ENCODE peak calls at places on chromosomes 13 and 19, in five cellular contexts. M is stimulated activated CD4-positive, alpha-beta T cell treated with anti-CD3 and anti-CD28 coated beads, Interleukin-1b, Interleukin-23, amount 100 ng/mL, for 1 hour; G is PC-3; N is endodermal cell; W is effector CD4-positive, alpha-beta T cell. V is an unnamed sample.

GRCh38 chr13:30408319-30409101 is 13.8 kb upstream of the UBE2L5 start:
- DNase-seq in M (peak), G (peak), N (peak), W (peak), V (peak)

GRCh38 chr19:49403404-49404187 is 15.5 kb downstream of the KASH5 start:
- DNase-seq in N (peak), W (no peak), G (peak), M (no peak), V (no peak)

GRCh38 chr19:27393591-27393990 is 1819.4 kb downstream of the UQCRFS1 start:
- DNase-seq in W (no peak), G (no peak), N (no peak), M (no peak), V (no peak)

GRCh38 chr19:18290250-18291018 is 9.0 kb upstream of the JUND start:
- DNase-seq in G (no peak), M (no peak), W (peak), N (peak), V (peak)

GRCh38 chr13:44685641-44686040 is 109.5 kb upstream of the TSC22D1 start:
- DNase-seq in G (peak), M (no peak), N (no peak), W (no peak), V (no peak)

GRCh38 chr19:44747739-44748425 is 626 bp upstream of the BCL3 start:
- DNase-seq in W (no peak), N (peak), G (peak), M (no peak), V (peak)

GRCh38 chr19:41623360-41623759 is 3.5 kb downstream of the CEACAM4 start:
- DNase-seq in M (no peak), G (no peak), N (no peak), W (no peak), V (no peak)

GRCh38 chr19:58154287-58154678 is 3.7 kb upstream of the ZNF329 start:
- DNase-seq in M (no peak), G (no peak), N (no peak), W (no peak), V (no peak)

GRCh38 chr13:31000889-31001288 is 68.4 kb downstream of the TEX26 start:
- DNase-seq in G (no peak), N (peak), W (no peak), M (no peak), V (no peak)

GRCh38 chr19:39497850-39498261 is 891 bp upstream of the DLL3 start:
- DNase-seq in G (peak), M (no peak), N (peak), W (no peak), V (no peak)

GRCh38 chr19:31252476-31252875 is 96.8 kb downstream of the TSHZ3 start:
- DNase-seq in G (no peak), N (no peak), W (no peak), M (no peak), V (no peak)

GRCh38 chr13:100131863-100132574 is 43.1 kb downstream of the PCCA start:
- DNase-seq in N (no peak), W (no peak), G (peak), M (no peak), V (no peak)

GRCh38 chr13:20796791-20797513 is 23.2 kb upstream of the EEF1AKMT1 start:
- DNase-seq in G (peak), M (no peak), W (no peak), N (no peak), V (no peak)

GRCh38 chr13:99417151-99417820 is 84.0 kb upstream of the TM9SF2 start:
- DNase-seq in G (no peak), M (no peak), N (peak), W (no peak), V (no peak)

GRCh38 chr19:13998426-13998825 is 7.7 kb downstream of the RFX1 start:
- DNase-seq in N (no peak), M (no peak), W (no peak), G (peak), V (no peak)

GRCh38 chr19:1206063-1206732 is 620 bp downstream of the STK11 start:
- DNase-seq in G (no peak), M (no peak), W (no peak), N (peak), V (no peak)

GRCh38 chr19:46471778-46472543 is 598 bp upstream of the PNMA8A start:
- DNase-seq in W (no peak), N (no peak), G (no peak), M (no peak), V (no peak)

GRCh38 chr13:43994999-43995859 is 115.5 kb downstream of the LACC1 start:
- DNase-seq in N (no peak), M (no peak), G (no peak), W (no peak), V (no peak)

GRCh38 chr13:24842533-24843278 is 78.7 kb downstream of the RNF17 start:
- DNase-seq in W (no peak), M (no peak), N (no peak), G (no peak), V (no peak)

GRCh38 chr13:53368948-53369347 is 340.3 kb downstream of the OLFM4 start:
- DNase-seq in N (no peak), W (no peak), G (no peak), M (no peak), V (no peak)

GRCh38 chr19:18660051-18660910 is 23.2 kb upstream of the CRTC1 start:
- DNase-seq in W (no peak), M (no peak), N (peak), G (no peak), V (no peak)

GRCh38 chr13:35252536-35253205 is 223.8 kb downstream of the MAB21L1 start:
- DNase-seq in N (no peak), G (no peak), W (no peak), M (no peak), V (no peak)

GRCh38 chr19:13396256-13397080 is 109.8 kb downstream of the CACNA1A start:
- DNase-seq in W (no peak), N (peak), M (no peak), G (peak), V (no peak)

GRCh38 chr13:62838891-62839290 is 1423.2 kb upstream of the PCDH20 start:
- DNase-seq in M (no peak), N (no peak), G (no peak), W (no peak), V (no peak)

GRCh38 chr13:42997381-42997780 is 5.3 kb upstream of the EPSTI1 start:
- DNase-seq in G (no peak), N (no peak), W (no peak), M (no peak), V (no peak)

GRCh38 chr13:57123660-57124059 is 17.1 kb upstream of the PRR20A start:
- DNase-seq in N (no peak), G (no peak), W (no peak), M (no peak), V (no peak)

V was measured in stimulated activated naive CD4-positive, alpha-beta T cell treated with Interleukin-2 at 50 U/mL for 16 hours.